ENCODE peak calls at places on chromosomes 1 and 21, in five cellular contexts. V is cardiac fibroblast, O is anterior cingulate cortex, M is upper lobe of right lung, N is AG08396. K is an unnamed sample.

GRCh38 chr1:215083408-215083961 is 948 bp downstream of the KCNK2 start:
- DNase-seq in V (peak), O (no peak), M (peak), N (peak), K (no peak)

GRCh38 chr1:212760126-212760823 is 31.3 kb downstream of the NSL1 start:
- DNase-seq in V (no peak), O (no peak), M (no peak), N (no peak), K (peak)

GRCh38 chr1:67948155-67949075 is 102.0 kb downstream of the DIRAS3 start:
- DNase-seq in V (peak), O (no peak), M (no peak), N (peak), K (no peak)

GRCh38 chr1:197181982-197182381 is 35.5 kb upstream of the ASPM start:
- DNase-seq in V (no peak), O (no peak), M (no peak), N (no peak), K (no peak)

GRCh38 chr1:208257326-208257725 is 13.1 kb upstream of the PLXNA2 start:
- DNase-seq in V (no peak), O (no peak), M (no peak), N (no peak), K (no peak)

GRCh38 chr1:233446935-233447334 is 119.4 kb downstream of the MAP3K21 start:
- DNase-seq in V (no peak), O (no peak), M (no peak), N (no peak), K (no peak)

GRCh38 chr1:20350421-20350820 is 59.7 kb downstream of the VWA5B1 start:
- DNase-seq in V (no peak), O (no peak), M (no peak), N (no peak), K (no peak)

GRCh38 chr1:46961066-46961758 is 19.9 kb upstream of the CYP4A11 start:
- DNase-seq in V (no peak), O (no peak), M (no peak), N (no peak), K (no peak)

GRCh38 chr1:178960781-178961180 is 64.9 kb upstream of the FAM20B start:
- DNase-seq in V (no peak), O (no peak), M (no peak), N (no peak), K (no peak)

GRCh38 chr1:232239557-232240468 is 390.1 kb downstream of the SIPA1L2 start:
- DNase-seq in V (no peak), O (no peak), M (no peak), N (no peak), K (no peak)

GRCh38 chr1:39359028-39359570 is 132.3 kb upstream of the BMP8A start:
- DNase-seq in V (peak), O (no peak), M (no peak), N (no peak), K (no peak)

GRCh38 chr1:12166834-12167492 is at the start of gene TNFRSF1B:
- DNase-seq in V (no peak), O (no peak), M (peak), N (peak), K (peak)

GRCh38 chr1:110337704-110338199 is 1.4 kb upstream of the RBM15 start:
- DNase-seq in V (no peak), O (no peak), M (peak), N (peak), K (peak)

GRCh38 chr1:21305900-21306189 is 15.6 kb upstream of the ECE1 start:
- DNase-seq in V (no peak), O (no peak), M (no peak), N (no peak), K (no peak)

GRCh38 chr1:46399307-46399706 is 5.2 kb downstream of the FAAH start:
- DNase-seq in V (no peak), O (no peak), M (no peak), N (no peak), K (no peak)

GRCh38 chr1:56139786-56140185 is 439.6 kb downstream of the PLPP3 start:
- DNase-seq in V (no peak), O (no peak), M (no peak), N (no peak), K (no peak)

GRCh38 chr1:156114919-156115513 is 505 bp downstream of the LMNA start:
- DNase-seq in V (no peak), O (no peak), M (peak), N (no peak), K (no peak)

GRCh38 chr21:15352009-15352408 is 287.2 kb upstream of the NRIP1 start:
- DNase-seq in V (no peak), O (no peak), M (no peak), N (no peak), K (no peak)

GRCh38 chr1:201190624-201191051 is at the start of gene IGFN1:
- DNase-seq in V (no peak), O (no peak), M (no peak), N (no peak), K (no peak)

GRCh38 chr1:107110346-107110745 is 30.5 kb upstream of the NTNG1 start:
- DNase-seq in V (no peak), O (no peak), M (no peak), N (no peak), K (no peak)

GRCh38 chr1:208184993-208185703 is 59.0 kb downstream of the PLXNA2 start:
- DNase-seq in V (peak), O (no peak), M (no peak), N (no peak), K (no peak)

GRCh38 chr1:17061486-17062271 is 7.8 kb upstream of the SDHB start:
- DNase-seq in V (no peak), O (no peak), M (no peak), N (no peak), K (no peak)

GRCh38 chr21:31622397-31622796 is 37.1 kb upstream of the SOD1 start:
- DNase-seq in V (no peak), O (no peak), M (no peak), N (no peak), K (no peak)

GRCh38 chr1:22884806-22885559 is 87.7 kb downstream of the LACTBL1 start:
- DNase-seq in V (no peak), O (no peak), M (no peak), N (no peak), K (no peak)

GRCh38 chr1:153498746-153499145 is 37.0 kb downstream of the S100A6 start:
- DNase-seq in V (no peak), O (no peak), M (no peak), N (no peak), K (no peak)

GRCh38 chr21:43305336-43305665 is 121.6 kb downstream of the SIK1 start:
- DNase-seq in V (no peak), O (no peak), M (peak), N (no peak), K (no peak)

GRCh38 chr1:81634294-81634693 is 166.4 kb upstream of the ADGRL2 start:
- DNase-seq in V (no peak), O (no peak), M (no peak), N (no peak), K (no peak)

GRCh38 chr1:94927405-94928175 is 680 bp upstream of the CNN3 start:
- DNase-seq in V (peak), O (no peak), M (no peak), N (peak), K (no peak)

GRCh38 chr1:60126733-60127132 is 53.2 kb upstream of the C1orf87 start:
- DNase-seq in V (peak), O (no peak), M (no peak), N (no peak), K (no peak)

GRCh38 chr1:221636967-221637366 is 104.9 kb downstream of the DUSP10 start:
- DNase-seq in V (no peak), O (no peak), M (no peak), N (peak), K (no peak)

GRCh38 chr21:21084179-21084578 is 86.0 kb downstream of the NCAM2 start:
- DNase-seq in V (peak), O (no peak), M (no peak), N (no peak), K (no peak)

GRCh38 chr1:56200446-56200845 is 378.9 kb downstream of the PLPP3 start:
- DNase-seq in V (no peak), O (no peak), M (no peak), N (no peak), K (peak)

GRCh38 chr1:89609781-89610456 is 23.0 kb upstream of the LRRC8C start:
- DNase-seq in V (no peak), O (no peak), M (no peak), N (no peak), K (no peak)

GRCh38 chr1:152347116-152347728 is 12.6 kb downstream of the FLG2 start:
- DNase-seq in V (peak), O (no peak), M (no peak), N (peak), K (peak)

GRCh38 chr21:21290751-21291150 is 292.5 kb downstream of the NCAM2 start:
- DNase-seq in V (no peak), O (no peak), M (no peak), N (no peak), K (no peak)

GRCh38 chr1:29258974-29259801 is 22.9 kb downstream of the PTPRU start:
- DNase-seq in V (no peak), O (no peak), M (peak), N (no peak), K (no peak)

GRCh38 chr1:182603646-182604127 is 502 bp downstream of the RGS16 start:
- DNase-seq in V (no peak), O (no peak), M (no peak), N (no peak), K (peak)

GRCh38 chr1:97902067-97902466 is 18.8 kb downstream of the DPYD start:
- DNase-seq in V (peak), O (no peak), M (no peak), N (no peak), K (no peak)

GRCh38 chr21:38965910-38966504 is 160.3 kb downstream of the ETS2 start:
- DNase-seq in V (peak), O (no peak), M (peak), N (peak), K (peak)

K was measured in SW480.